ENCODE peak calls at places on chromosomes 11 and 22, in nine cellular contexts. One of them, this sample, is unnamed.

GRCh38 chr22:44586337-44586990 is 88.4 kb upstream of the RTL6 start:
- DNase-seq in H1: no peak
- DNase-seq in cardiac muscle cell: no peak
- DNase-seq in sigmoid colon: peak
- DNase-seq in foreskin fibroblast: no peak
- DNase-seq in breast epithelium: no peak
- DNase-seq in lung: no peak
- DNase-seq in psoas muscle: peak
- DNase-seq in epithelial cell of proximal tubule: no peak
- DNase-seq in this sample: no peak

GRCh38 chr11:77819921-77820564 is 479 bp downstream of the RSF1 start:
- DNase-seq in H1: peak
- DNase-seq in cardiac muscle cell: peak
- DNase-seq in sigmoid colon: peak
- DNase-seq in foreskin fibroblast: peak
- DNase-seq in breast epithelium: no peak
- DNase-seq in lung: peak
- DNase-seq in psoas muscle: peak
- DNase-seq in epithelial cell of proximal tubule: no peak
- DNase-seq in this sample: peak

GRCh38 chr11:13109616-13110015 is 100.5 kb downstream of the RASSF10 start:
- DNase-seq in H1: no peak
- DNase-seq in cardiac muscle cell: no peak
- DNase-seq in sigmoid colon: no peak
- DNase-seq in foreskin fibroblast: peak
- DNase-seq in breast epithelium: no peak
- DNase-seq in lung: no peak
- DNase-seq in psoas muscle: no peak
- DNase-seq in epithelial cell of proximal tubule: no peak
- DNase-seq in this sample: no peak

GRCh38 chr22:30249049-30250038 is 2.8 kb upstream of the LIF start:
- DNase-seq in H1: no peak
- DNase-seq in cardiac muscle cell: no peak
- DNase-seq in sigmoid colon: peak
- DNase-seq in foreskin fibroblast: peak
- DNase-seq in breast epithelium: no peak
- DNase-seq in lung: no peak
- DNase-seq in psoas muscle: peak
- DNase-seq in epithelial cell of proximal tubule: no peak
- DNase-seq in this sample: no peak

GRCh38 chr11:63032451-63032850 is 16.8 kb upstream of the SLC22A8 start:
- DNase-seq in H1: no peak
- DNase-seq in cardiac muscle cell: no peak
- DNase-seq in sigmoid colon: no peak
- DNase-seq in foreskin fibroblast: no peak
- DNase-seq in breast epithelium: no peak
- DNase-seq in lung: no peak
- DNase-seq in psoas muscle: no peak
- DNase-seq in epithelial cell of proximal tubule: no peak
- DNase-seq in this sample: no peak

GRCh38 chr22:27673839-27674238 is 127.7 kb downstream of the MN1 start:
- DNase-seq in H1: no peak
- DNase-seq in cardiac muscle cell: no peak
- DNase-seq in sigmoid colon: no peak
- DNase-seq in foreskin fibroblast: no peak
- DNase-seq in breast epithelium: no peak
- DNase-seq in lung: no peak
- DNase-seq in psoas muscle: peak
- DNase-seq in epithelial cell of proximal tubule: no peak
- DNase-seq in this sample: peak

GRCh38 chr11:99534812-99535211 is 514.1 kb downstream of the CNTN5 start:
- DNase-seq in H1: no peak
- DNase-seq in cardiac muscle cell: no peak
- DNase-seq in sigmoid colon: no peak
- DNase-seq in foreskin fibroblast: peak
- DNase-seq in breast epithelium: no peak
- DNase-seq in lung: no peak
- DNase-seq in psoas muscle: no peak
- DNase-seq in epithelial cell of proximal tubule: no peak
- DNase-seq in this sample: no peak

GRCh38 chr11:131425285-131425684 is 54.9 kb downstream of the NTM start:
- DNase-seq in H1: no peak
- DNase-seq in cardiac muscle cell: no peak
- DNase-seq in sigmoid colon: no peak
- DNase-seq in foreskin fibroblast: no peak
- DNase-seq in breast epithelium: no peak
- DNase-seq in lung: no peak
- DNase-seq in psoas muscle: no peak
- DNase-seq in epithelial cell of proximal tubule: no peak
- DNase-seq in this sample: no peak

GRCh38 chr22:46052801-46053562 is 76.0 kb upstream of the WNT7B start:
- DNase-seq in H1: no peak
- DNase-seq in cardiac muscle cell: no peak
- DNase-seq in sigmoid colon: peak
- DNase-seq in foreskin fibroblast: peak
- DNase-seq in breast epithelium: peak
- DNase-seq in lung: peak
- DNase-seq in psoas muscle: peak
- DNase-seq in epithelial cell of proximal tubule: no peak
- DNase-seq in this sample: peak

GRCh38 chr22:46070722-46071450 is 79.4 kb upstream of the PPARA start:
- DNase-seq in H1: peak
- DNase-seq in cardiac muscle cell: peak
- DNase-seq in sigmoid colon: peak
- DNase-seq in foreskin fibroblast: peak
- DNase-seq in breast epithelium: peak
- DNase-seq in lung: peak
- DNase-seq in psoas muscle: peak
- DNase-seq in epithelial cell of proximal tubule: no peak
- DNase-seq in this sample: peak

GRCh38 chr11:130769782-130770565 is 146.3 kb downstream of the SNX19 start:
- DNase-seq in H1: no peak
- DNase-seq in cardiac muscle cell: no peak
- DNase-seq in sigmoid colon: no peak
- DNase-seq in foreskin fibroblast: peak
- DNase-seq in breast epithelium: no peak
- DNase-seq in lung: no peak
- DNase-seq in psoas muscle: no peak
- DNase-seq in epithelial cell of proximal tubule: no peak
- DNase-seq in this sample: no peak

GRCh38 chr22:49960967-49961600 is 512 bp downstream of the PIM3 start:
- DNase-seq in H1: peak
- DNase-seq in cardiac muscle cell: peak
- DNase-seq in sigmoid colon: peak
- DNase-seq in foreskin fibroblast: peak
- DNase-seq in breast epithelium: peak
- DNase-seq in lung: peak
- DNase-seq in psoas muscle: peak
- DNase-seq in epithelial cell of proximal tubule: no peak
- DNase-seq in this sample: no peak

GRCh38 chr22:48944756-48945620 is 882.7 kb downstream of the BRD1 start:
- DNase-seq in H1: peak
- DNase-seq in cardiac muscle cell: no peak
- DNase-seq in sigmoid colon: peak
- DNase-seq in foreskin fibroblast: no peak
- DNase-seq in breast epithelium: peak
- DNase-seq in lung: peak
- DNase-seq in psoas muscle: no peak
- DNase-seq in epithelial cell of proximal tubule: no peak
- DNase-seq in this sample: peak

GRCh38 chr11:3929232-3929631 is 73.8 kb downstream of the STIM1 start:
- DNase-seq in H1: no peak
- DNase-seq in cardiac muscle cell: no peak
- DNase-seq in sigmoid colon: no peak
- DNase-seq in foreskin fibroblast: no peak
- DNase-seq in breast epithelium: no peak
- DNase-seq in lung: no peak
- DNase-seq in psoas muscle: no peak
- DNase-seq in epithelial cell of proximal tubule: no peak
- DNase-seq in this sample: no peak

GRCh38 chr11:118473537-118473936 is 37.2 kb downstream of the KMT2A start:
- DNase-seq in H1: no peak
- DNase-seq in cardiac muscle cell: no peak
- DNase-seq in sigmoid colon: no peak
- DNase-seq in foreskin fibroblast: no peak
- DNase-seq in breast epithelium: no peak
- DNase-seq in lung: no peak
- DNase-seq in psoas muscle: no peak
- DNase-seq in epithelial cell of proximal tubule: no peak
- DNase-seq in this sample: no peak

GRCh38 chr22:27552863-27553262 is 248.7 kb downstream of the MN1 start:
- DNase-seq in H1: no peak
- DNase-seq in cardiac muscle cell: no peak
- DNase-seq in sigmoid colon: no peak
- DNase-seq in foreskin fibroblast: no peak
- DNase-seq in breast epithelium: no peak
- DNase-seq in lung: no peak
- DNase-seq in psoas muscle: no peak
- DNase-seq in epithelial cell of proximal tubule: no peak
- DNase-seq in this sample: no peak

DNA sequence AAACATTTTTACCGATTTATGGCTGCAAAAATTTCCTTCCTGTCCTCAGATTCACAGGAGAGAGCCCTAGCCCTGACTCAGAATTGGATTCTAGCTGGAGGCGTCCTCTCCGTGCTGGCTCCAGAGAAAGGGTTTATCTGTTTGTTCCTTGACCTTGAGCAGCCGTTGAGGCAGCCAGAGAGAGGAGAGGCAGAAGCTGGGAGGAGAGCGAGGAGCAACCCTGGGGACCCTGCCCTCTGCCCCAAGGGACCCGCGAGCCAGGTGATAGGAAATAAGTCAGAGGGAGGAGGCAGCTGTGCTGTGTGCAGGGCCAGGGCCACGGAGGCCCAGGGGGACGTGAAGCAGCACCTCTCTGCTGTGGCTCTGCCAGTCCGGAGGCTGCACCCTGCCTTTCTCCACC is 75.6 kb downstream of the IGLL1 start:
- DNase-seq in H1: no peak
- DNase-seq in cardiac muscle cell: no peak
- DNase-seq in sigmoid colon: no peak
- DNase-seq in foreskin fibroblast: no peak
- DNase-seq in breast epithelium: no peak
- DNase-seq in lung: no peak
- DNase-seq in psoas muscle: peak
- DNase-seq in epithelial cell of proximal tubule: no peak
- DNase-seq in this sample: no peak
- H3K4me3 ChIP-seq in H1: no peak
- H3K4me3 ChIP-seq in cardiac muscle cell: no peak
- H3K4me3 ChIP-seq in sigmoid colon: no peak
- H3K4me3 ChIP-seq in foreskin fibroblast: no peak
- H3K4me3 ChIP-seq in breast epithelium: no peak
- H3K4me3 ChIP-seq in lung: no peak
- H3K4me3 ChIP-seq in psoas muscle: no peak
- H3K4me3 ChIP-seq in epithelial cell of proximal tubule: no peak
- H3K4me3 ChIP-seq in this sample: no peak

DNA sequence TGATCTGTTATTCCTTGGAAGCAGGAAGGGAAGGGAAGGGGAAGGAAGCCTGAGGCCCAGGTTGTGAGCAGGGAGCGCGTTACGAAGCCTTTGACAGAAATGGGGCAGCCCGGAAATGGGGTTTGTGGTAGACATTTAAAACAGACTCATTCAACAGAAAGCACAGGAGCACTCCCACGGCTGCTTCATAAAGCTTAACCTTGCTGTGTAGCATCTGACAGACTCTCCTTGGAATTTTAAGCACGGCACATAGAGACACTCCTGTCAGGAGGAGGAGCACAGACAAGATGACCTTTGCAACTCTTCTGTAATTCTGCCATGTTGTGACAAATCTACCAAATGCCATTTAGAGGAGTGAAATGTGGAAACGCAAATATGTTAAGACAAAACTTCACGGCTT is 131.6 kb downstream of the FBXO7 start:
- DNase-seq in H1: no peak
- DNase-seq in cardiac muscle cell: no peak
- DNase-seq in sigmoid colon: no peak
- DNase-seq in foreskin fibroblast: no peak
- DNase-seq in breast epithelium: no peak
- DNase-seq in lung: no peak
- DNase-seq in psoas muscle: no peak
- DNase-seq in epithelial cell of proximal tubule: no peak
- DNase-seq in this sample: no peak
- TF ChIP-seq CTCF in H1: no peak
- TF ChIP-seq CTCF in cardiac muscle cell: no peak
- TF ChIP-seq CTCF in sigmoid colon: no peak
- TF ChIP-seq CTCF in foreskin fibroblast: no peak
- TF ChIP-seq CTCF in breast epithelium: no peak
- TF ChIP-seq CTCF in lung: no peak
- TF ChIP-seq CTCF in psoas muscle: no peak
- TF ChIP-seq CTCF in epithelial cell of proximal tubule: no peak
- TF ChIP-seq CTCF in this sample: no peak

GRCh38 chr11:7348432-7349298 is 97.0 kb downstream of the SYT9 start:
- DNase-seq in H1: no peak
- DNase-seq in cardiac muscle cell: peak
- DNase-seq in sigmoid colon: no peak
- DNase-seq in foreskin fibroblast: peak
- DNase-seq in breast epithelium: no peak
- DNase-seq in lung: no peak
- DNase-seq in psoas muscle: no peak
- DNase-seq in epithelial cell of proximal tubule: no peak
- DNase-seq in this sample: no peak

GRCh38 chr11:7353100-7353499 is 101.4 kb downstream of the SYT9 start:
- DNase-seq in H1: peak
- DNase-seq in cardiac muscle cell: peak
- DNase-seq in sigmoid colon: no peak
- DNase-seq in foreskin fibroblast: peak
- DNase-seq in breast epithelium: no peak
- DNase-seq in lung: no peak
- DNase-seq in psoas muscle: no peak
- DNase-seq in epithelial cell of proximal tubule: no peak
- DNase-seq in this sample: no peak

GRCh38 chr11:7347611-7348431 is 96.1 kb downstream of the SYT9 start:
- DNase-seq in H1: no peak
- DNase-seq in cardiac muscle cell: peak
- DNase-seq in sigmoid colon: no peak
- DNase-seq in foreskin fibroblast: no peak
- DNase-seq in breast epithelium: no peak
- DNase-seq in lung: no peak
- DNase-seq in psoas muscle: no peak
- DNase-seq in epithelial cell of proximal tubule: no peak
- DNase-seq in this sample: no peak

GRCh38 chr11:7351228-7351627 is 99.5 kb downstream of the SYT9 start:
- DNase-seq in H1: no peak
- DNase-seq in cardiac muscle cell: no peak
- DNase-seq in sigmoid colon: no peak
- DNase-seq in foreskin fibroblast: no peak
- DNase-seq in breast epithelium: no peak
- DNase-seq in lung: no peak
- DNase-seq in psoas muscle: no peak
- DNase-seq in epithelial cell of proximal tubule: no peak
- DNase-seq in this sample: no peak
- H3K4me3 ChIP-seq in H1: no peak
- H3K4me3 ChIP-seq in cardiac muscle cell: no peak
- H3K4me3 ChIP-seq in sigmoid colon: no peak
- H3K4me3 ChIP-seq in foreskin fibroblast: no peak
- H3K4me3 ChIP-seq in breast epithelium: no peak
- H3K4me3 ChIP-seq in lung: no peak
- H3K4me3 ChIP-seq in psoas muscle: no peak
- H3K4me3 ChIP-seq in epithelial cell of proximal tubule: no peak
- H3K4me3 ChIP-seq in this sample: no peak

DNA sequence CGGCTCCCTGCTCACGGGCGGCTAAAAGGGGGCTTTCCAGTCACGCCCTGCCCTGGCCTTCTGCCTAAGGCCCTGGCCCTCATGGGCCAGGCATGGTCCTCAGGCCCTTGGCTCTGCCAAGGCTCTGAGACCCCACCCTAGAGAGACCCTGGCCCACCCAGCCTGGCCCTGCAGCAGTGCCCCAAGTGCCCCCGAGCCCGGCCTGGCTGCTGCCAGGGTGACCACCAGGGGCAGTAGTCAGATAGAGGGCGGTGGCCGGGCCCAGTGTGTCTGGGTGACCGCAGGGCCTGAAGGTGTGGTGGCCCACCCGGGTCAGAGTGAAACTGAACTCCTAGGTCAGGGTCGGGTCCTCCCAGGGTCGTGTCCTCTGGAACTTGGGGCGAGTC is 29.4 kb upstream of the CCDC188 start:
- DNase-seq in H1: no peak
- DNase-seq in cardiac muscle cell: no peak
- DNase-seq in sigmoid colon: no peak
- DNase-seq in foreskin fibroblast: no peak
- DNase-seq in breast epithelium: no peak
- DNase-seq in lung: no peak
- DNase-seq in psoas muscle: no peak
- DNase-seq in epithelial cell of proximal tubule: no peak
- DNase-seq in this sample: no peak
- TF ChIP-seq CTCF in H1: peak
- TF ChIP-seq CTCF in cardiac muscle cell: peak
- TF ChIP-seq CTCF in sigmoid colon: no peak
- TF ChIP-seq CTCF in foreskin fibroblast: peak
- TF ChIP-seq CTCF in breast epithelium: no peak
- TF ChIP-seq CTCF in lung: no peak
- TF ChIP-seq CTCF in psoas muscle: no peak
- TF ChIP-seq CTCF in epithelial cell of proximal tubule: peak
- TF ChIP-seq CTCF in this sample: no peak